ENCODE peak calls at places on chromosome 7, in five cellular contexts. G is heart right ventricle, C is neural progenitor cell, D is HepG2, L is GM23338. O is an unnamed sample. For H3K4me1, the result is how much of the 10 kb centered on the place peaks cover.

GRCh38 chr7:80294321-80294720 is 159.7 kb downstream of the GNAI1 start:
- DNase-seq in D (no peak), G (no peak), C (no peak), L (no peak), O (no peak)

GRCh38 chr7:132089356-132089755 is 486.9 kb downstream of the PLXNA4 start:
- DNase-seq in C (no peak), L (no peak), D (no peak), G (no peak), O (no peak)

GRCh38 chr7:122768827-122769226 is 66.1 kb upstream of the RNF148 start:
- DNase-seq in G (no peak), L (no peak), D (no peak), C (no peak), O (no peak)

GRCh38 chr7:137695942-137696341 is 150.8 kb downstream of the DGKI start:
- DNase-seq in G (no peak), C (no peak), D (peak), L (no peak), O (no peak)

GRCh38 chr7:148185050-148185449 is 405.5 kb upstream of the C7orf33 start:
- DNase-seq in G (no peak), C (no peak), L (no peak), D (no peak), O (no peak)

GRCh38 chr7:15837627-15838026 is 151.1 kb upstream of the MEOX2 start:
- DNase-seq in G (no peak), C (no peak), D (no peak), L (no peak), O (no peak)

GRCh38 chr7:137578541-137578940 is 235.0 kb upstream of the PTN start:
- DNase-seq in G (no peak), L (peak), C (no peak), D (no peak), O (no peak)

GRCh38 chr7:139648941-139649425 is 125.5 kb downstream of the CLEC2L start:
- DNase-seq in L (no peak), C (no peak), G (peak), D (no peak), O (peak)

GRCh38 chr7:85135931-85136330 is 50.9 kb downstream of the SEMA3D start:
- DNase-seq in G (no peak), C (no peak), D (no peak), L (no peak), O (no peak)

GRCh38 chr7:32219416-32219815 is 149.2 kb upstream of the PDE1C start:
- DNase-seq in D (no peak), G (no peak), L (no peak), C (no peak), O (no peak)

GRCh38 chr7:91266067-91266930 is 2.1 kb downstream of the FZD1 start:
- DNase-seq in L (peak), C (peak), D (no peak), G (peak), O (peak)

GRCh38 chr7:113561446-113561845 is 357.4 kb downstream of the PPP1R3A start:
- DNase-seq in L (no peak), G (no peak), C (no peak), D (no peak), O (no peak)

GRCh38 chr7:80634505-80634904 is 3.9 kb upstream of the CD36 start:
- DNase-seq in D (peak), C (no peak), L (no peak), G (no peak), O (no peak)

GRCh38 chr7:46257766-46258448 is 336.8 kb upstream of the IGFBP3 start:
- DNase-seq in L (no peak), D (no peak), C (no peak), G (no peak), O (no peak)

GRCh38 chr7:120053390-120053961 is 219.5 kb upstream of the KCND2 start:
- DNase-seq in D (no peak), L (no peak), G (no peak), C (no peak), O (no peak)

GRCh38 chr7:81600608-81601007 is 169.2 kb downstream of the HGF start:
- DNase-seq in L (no peak), G (no peak), D (no peak), C (no peak), O (no peak)

DNA sequence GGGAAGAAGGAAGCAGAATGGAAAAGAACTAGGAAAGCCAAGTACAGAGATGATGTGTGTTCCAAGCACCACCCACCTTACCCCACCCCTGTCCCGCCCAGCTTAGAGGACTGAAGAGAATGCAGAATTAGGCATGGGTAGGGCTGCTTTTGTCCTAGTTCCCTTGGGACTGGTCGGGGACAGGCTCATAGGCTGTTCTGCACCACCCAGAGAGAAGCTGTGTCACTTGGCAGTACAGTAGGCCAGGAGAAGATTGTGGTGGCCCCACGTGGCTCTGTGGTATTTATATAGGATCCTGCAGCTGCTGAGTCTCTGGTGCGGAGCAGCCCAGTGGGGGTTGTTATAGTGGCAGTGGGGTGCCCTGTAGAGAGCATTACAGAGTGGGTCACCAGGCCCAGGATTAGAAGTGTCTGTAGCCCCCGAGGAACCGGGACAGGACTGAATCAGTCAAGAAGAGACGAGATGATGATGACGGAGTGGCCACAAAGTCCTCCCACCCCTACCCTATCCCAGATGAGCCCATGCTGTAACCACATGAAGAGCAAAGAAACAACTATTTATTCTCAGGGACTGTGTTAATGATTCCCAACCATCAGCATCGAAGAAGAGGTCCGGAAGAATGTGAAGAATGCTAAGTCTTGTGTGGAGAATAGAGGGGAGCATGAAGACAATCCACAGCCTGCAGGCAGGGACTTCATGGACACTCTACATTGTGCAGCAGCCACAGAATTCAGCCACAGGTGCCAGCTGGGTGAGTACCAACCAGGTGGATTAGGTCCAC is 88.9 kb downstream of the C1GALT1 start:
- DNase-seq in C (peak), D (no peak), L (peak), G (no peak), O (no peak)
- H3K4me3 ChIP-seq in C (no peak), D (no peak), L (no peak), G (no peak), O (no peak)

GRCh38 chr7:30148951-30149459 is 14.2 kb downstream of the MTURN start:
- DNase-seq in D (no peak), G (no peak), C (no peak), L (peak), O (peak)
- TF ChIP-seq CTCF in D (no peak), G (no peak), C (no peak), L (no peak), O (no peak)

DNA sequence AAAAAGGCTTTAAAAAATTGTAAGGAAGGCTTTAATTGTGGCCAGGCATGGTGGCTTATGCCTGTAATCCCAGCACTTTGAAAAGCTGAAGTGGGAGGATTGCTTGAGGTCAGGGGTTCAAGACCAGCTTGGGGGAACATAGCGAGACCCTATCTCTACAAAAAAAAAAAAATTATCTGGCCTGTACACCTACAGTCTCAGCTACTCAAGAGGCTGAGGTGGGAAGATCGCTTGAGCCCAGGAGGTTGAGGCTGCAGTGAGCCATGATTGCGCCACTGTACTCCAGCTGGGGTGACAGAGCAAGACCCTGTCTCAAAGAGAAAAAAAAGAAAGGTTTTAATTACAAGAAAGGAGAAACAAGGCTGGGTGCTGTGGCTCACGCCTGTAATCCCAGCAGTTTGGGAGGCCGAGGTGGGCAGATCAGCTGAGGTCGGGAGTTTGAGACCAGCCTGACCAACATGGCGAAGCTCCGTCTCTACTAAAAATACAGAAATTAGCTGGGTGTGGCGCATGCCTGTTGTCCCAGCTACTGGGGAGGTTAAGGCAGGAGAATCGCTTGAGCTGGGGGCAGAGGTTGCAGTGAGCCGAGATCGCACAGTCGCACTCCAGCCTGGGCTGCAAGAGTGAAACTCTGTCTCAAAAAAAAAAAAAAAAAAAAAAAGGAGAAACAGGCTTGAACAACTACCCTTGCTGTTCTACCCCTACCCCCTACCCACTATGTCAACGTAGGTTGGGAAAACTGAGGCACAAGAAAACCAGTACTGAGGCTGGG is 83.7 kb downstream of the CARD11 start:
- DNase-seq in L (no peak), C (no peak), G (no peak), D (no peak), O (peak)
- H3K4me1 ChIP-seq in L (under half), C (under half), G (under half), D (under half), O (under half)

DNA sequence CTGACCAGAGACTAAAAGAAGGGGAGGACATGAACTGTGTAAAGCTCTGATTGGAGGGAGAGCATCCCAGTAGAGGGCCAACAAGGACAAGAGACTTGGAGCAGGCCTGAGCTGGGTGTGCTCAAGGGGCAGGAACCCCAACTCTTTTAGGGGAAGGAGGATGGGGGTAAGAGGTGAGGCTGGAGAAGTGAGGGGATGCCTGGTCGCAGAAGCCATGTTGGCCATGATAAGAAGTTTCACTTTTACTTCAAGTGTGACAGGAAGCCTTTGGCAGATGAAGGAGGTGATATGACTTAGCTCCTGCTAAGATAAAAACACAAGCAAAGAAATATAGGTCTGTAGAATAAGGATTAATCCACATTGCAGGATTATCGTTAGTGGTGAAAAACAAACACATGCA is 208.3 kb downstream of the JAZF1 start:
- DNase-seq in G (no peak), D (no peak), C (no peak), L (no peak), O (no peak)
- H3K4me3 ChIP-seq in G (no peak), D (no peak), C (no peak), L (no peak), O (no peak)

GRCh38 chr7:14023342-14023741 is 33.9 kb upstream of the ETV1 start:
- DNase-seq in L (no peak), D (no peak), G (no peak), C (no peak), O (no peak)
- TF ChIP-seq CTCF in L (no peak), D (no peak), G (no peak), C (no peak), O (no peak)

GRCh38 chr7:77561354-77561753 is 24.3 kb downstream of the PTPN12 start:
- DNase-seq in C (no peak), L (no peak), D (no peak), G (no peak), O (no peak)
- H3K4me1 ChIP-seq in C (under half), L (under half), D (under half), G (half or more), O (under half)

GRCh38 chr7:93578762-93579161 is 4.2 kb upstream of the CALCR start:
- DNase-seq in L (no peak), D (peak), C (no peak), G (no peak), O (no peak)

GRCh38 chr7:93575555-93576397 is 1.3 kb upstream of the CALCR start:
- DNase-seq in G (no peak), D (no peak), L (peak), C (peak), O (peak)

GRCh38 chr7:93574269-93574645 is 267 bp downstream of the CALCR start:
- DNase-seq in L (peak), G (no peak), C (peak), D (no peak), O (no peak)

GRCh38 chr7:93569189-93569588 is 5.3 kb downstream of the CALCR start:
- DNase-seq in C (no peak), G (no peak), L (peak), D (no peak), O (no peak)

DNA sequence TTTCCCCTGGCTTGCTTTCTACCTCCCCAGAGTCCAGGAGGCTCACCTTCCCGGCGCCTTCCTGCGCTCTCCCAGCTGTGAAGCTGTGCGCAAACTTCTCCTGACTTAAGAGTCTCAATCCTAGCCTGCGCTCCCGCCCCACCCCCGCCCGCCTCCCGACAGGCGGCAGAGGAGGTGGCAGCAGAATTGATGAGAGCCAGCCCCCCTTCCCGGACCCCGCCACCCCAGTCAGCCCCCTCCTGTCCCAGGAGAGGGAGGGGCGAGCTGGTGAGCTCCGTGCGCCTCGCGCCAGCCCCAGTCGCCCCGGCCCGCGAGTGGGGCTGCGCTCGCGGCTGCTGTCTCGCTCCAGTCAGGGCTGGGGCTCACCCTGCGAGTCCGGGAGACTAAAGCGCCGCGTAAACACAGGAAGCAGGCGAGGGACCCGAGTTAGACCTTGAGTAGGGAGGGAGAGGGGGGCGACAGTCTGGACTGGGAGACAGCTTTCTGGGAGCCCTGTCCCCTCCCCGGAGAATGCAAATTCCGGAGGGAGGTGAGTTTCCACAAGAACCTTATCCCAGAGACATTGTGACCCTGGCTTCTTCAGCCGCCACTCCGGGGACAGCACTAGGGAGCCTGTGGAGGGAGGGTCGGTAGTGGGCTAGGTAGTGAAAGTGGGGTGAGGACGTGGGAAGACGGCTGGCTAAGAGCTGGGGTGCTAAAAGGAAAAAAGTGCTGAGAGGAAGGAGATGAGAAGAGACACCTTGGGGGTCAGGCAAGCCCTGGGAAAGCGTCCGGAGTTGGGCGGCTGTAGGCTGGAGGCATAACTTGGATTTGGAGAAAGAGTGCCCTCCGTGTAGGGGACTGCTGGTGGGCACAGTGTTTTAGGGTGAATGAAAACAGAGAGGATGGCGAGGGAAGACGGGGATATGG is at the start of gene CALCR:
- DNase-seq in G (no peak), D (no peak), C (peak), L (peak), O (peak)
- H3K4me3 ChIP-seq in G (peak), D (no peak), C (peak), L (peak), O (peak)

GRCh38 chr7:100191775-100192174 is 14.1 kb downstream of the STAG3 start:
- DNase-seq in D (no peak), C (no peak), G (no peak), L (no peak), O (no peak)

GRCh38 chr7:100189061-100189460 is 11.3 kb downstream of the STAG3 start:
- DNase-seq in G (no peak), C (no peak), L (no peak), D (no peak), O (no peak)

GRCh38 chr7:100195222-100195621 is 17.5 kb downstream of the STAG3 start:
- DNase-seq in D (no peak), C (no peak), G (no peak), L (no peak), O (no peak)

GRCh38 chr7:100192951-100193350 is 15.2 kb downstream of the STAG3 start:
- DNase-seq in L (no peak), C (no peak), G (no peak), D (no peak), O (no peak)

GRCh38 chr7:100190059-100190711 is 12.5 kb downstream of the STAG3 start:
- DNase-seq in D (peak), G (no peak), C (no peak), L (peak), O (no peak)
- TF ChIP-seq CTCF in D (peak), G (peak), C (peak), L (peak), O (peak)

O was measured in left lung.